ENCODE peak calls at places on chromosome 14, in four cellular contexts. One of them, this sample, is unnamed.

GRCh38 chr14:71932229-71932951 is at the start of gene RGS6:
- DNase-seq in HepG2: peak
- DNase-seq in WTC11: peak
- DNase-seq in GM12878: no peak
- DNase-seq in this sample: no peak

GRCh38 chr14:21320913-21321312 is 41.0 kb downstream of the RPGRIP1 start:
- DNase-seq in GM12878: no peak
- DNase-seq in WTC11: no peak
- DNase-seq in HepG2: no peak
- DNase-seq in this sample: no peak

GRCh38 chr14:38210168-38210567 is 2.5 kb downstream of the SSTR1 start:
- DNase-seq in GM12878: no peak
- DNase-seq in WTC11: no peak
- DNase-seq in HepG2: no peak
- DNase-seq in this sample: no peak

GRCh38 chr14:93757185-93757584 is 31.1 kb downstream of the PRIMA1 start:
- DNase-seq in WTC11: no peak
- DNase-seq in HepG2: no peak
- DNase-seq in GM12878: no peak
- DNase-seq in this sample: no peak

GRCh38 chr14:34930591-34931069 is 52.2 kb upstream of the SRP54 start:
- DNase-seq in HepG2: no peak
- DNase-seq in GM12878: peak
- DNase-seq in WTC11: no peak
- DNase-seq in this sample: no peak

GRCh38 chr14:100534528-100535286 is 52.5 kb downstream of the BEGAIN start:
- DNase-seq in WTC11: peak
- DNase-seq in HepG2: no peak
- DNase-seq in GM12878: no peak
- DNase-seq in this sample: no peak

GRCh38 chr14:33198684-33199083 is 260.0 kb downstream of the NPAS3 start:
- DNase-seq in WTC11: no peak
- DNase-seq in GM12878: no peak
- DNase-seq in HepG2: no peak
- DNase-seq in this sample: no peak

GRCh38 chr14:54617467-54617866 is 50.5 kb downstream of the SAMD4A start:
- DNase-seq in HepG2: no peak
- DNase-seq in GM12878: no peak
- DNase-seq in WTC11: no peak
- DNase-seq in this sample: no peak

GRCh38 chr14:68927956-68928675 is 51.0 kb downstream of the ACTN1 start:
- DNase-seq in GM12878: no peak
- DNase-seq in WTC11: no peak
- DNase-seq in HepG2: no peak
- DNase-seq in this sample: no peak

GRCh38 chr14:94129758-94130414 is 482 bp upstream of the IFI27L2 start:
- DNase-seq in GM12878: no peak
- DNase-seq in WTC11: no peak
- DNase-seq in HepG2: no peak
- DNase-seq in this sample: peak

GRCh38 chr14:39015360-39015961 is 87.6 kb downstream of the SEC23A start:
- DNase-seq in HepG2: peak
- DNase-seq in GM12878: no peak
- DNase-seq in WTC11: peak
- DNase-seq in this sample: peak

GRCh38 chr14:69475194-69475818 is 9.2 kb upstream of the PLEKHD1 start:
- DNase-seq in WTC11: no peak
- DNase-seq in GM12878: no peak
- DNase-seq in HepG2: peak
- DNase-seq in this sample: no peak

GRCh38 chr14:104137297-104138097 is 890 bp upstream of the KIF26A start:
- DNase-seq in HepG2: peak
- DNase-seq in WTC11: peak
- DNase-seq in GM12878: no peak
- DNase-seq in this sample: peak

GRCh38 chr14:68894802-68895201 is 84.3 kb downstream of the ACTN1 start:
- DNase-seq in WTC11: no peak
- DNase-seq in GM12878: no peak
- DNase-seq in HepG2: no peak
- DNase-seq in this sample: no peak

GRCh38 chr14:52222901-52223300 is 44.6 kb upstream of the PTGDR start:
- DNase-seq in HepG2: no peak
- DNase-seq in GM12878: no peak
- DNase-seq in WTC11: peak
- DNase-seq in this sample: no peak

GRCh38 chr14:31269599-31270195 is 62.1 kb upstream of the HECTD1 start:
- DNase-seq in GM12878: no peak
- DNase-seq in HepG2: no peak
- DNase-seq in WTC11: no peak
- DNase-seq in this sample: no peak

GRCh38 chr14:65287264-65288131 is 125.0 kb upstream of the FUT8 start:
- DNase-seq in GM12878: no peak
- DNase-seq in HepG2: no peak
- DNase-seq in WTC11: no peak
- DNase-seq in this sample: no peak

GRCh38 chr14:90301580-90302181 is 30.1 kb downstream of the NRDE2 start:
- DNase-seq in HepG2: peak
- DNase-seq in WTC11: no peak
- DNase-seq in GM12878: no peak
- DNase-seq in this sample: no peak

GRCh38 chr14:25237845-25238244 is 187.9 kb upstream of the STXBP6 start:
- DNase-seq in WTC11: peak
- DNase-seq in HepG2: peak
- DNase-seq in GM12878: no peak
- DNase-seq in this sample: no peak

GRCh38 chr14:56187736-56188135 is 69.5 kb downstream of the PELI2 start:
- DNase-seq in WTC11: no peak
- DNase-seq in GM12878: no peak
- DNase-seq in HepG2: no peak
- DNase-seq in this sample: no peak

GRCh38 chr14:58960945-58961731 is 227.3 kb upstream of the DAAM1 start:
- DNase-seq in WTC11: no peak
- DNase-seq in HepG2: no peak
- DNase-seq in GM12878: no peak
- DNase-seq in this sample: no peak

GRCh38 chr14:63949696-63950095 is 96.9 kb downstream of the SYNE2 start:
- DNase-seq in WTC11: no peak
- DNase-seq in GM12878: no peak
- DNase-seq in HepG2: no peak
- DNase-seq in this sample: no peak
- TF ChIP-seq CREM in WTC11: no peak
- TF ChIP-seq CREM in GM12878: no peak
- TF ChIP-seq CREM in HepG2: no peak
- TF ChIP-seq CREM in this sample: no peak

GRCh38 chr14:88323520-88324199 is 591 bp upstream of the KCNK10 start:
- DNase-seq in GM12878: no peak
- DNase-seq in HepG2: no peak
- DNase-seq in WTC11: peak
- DNase-seq in this sample: no peak
- TF ChIP-seq CREM in GM12878: no peak
- TF ChIP-seq CREM in HepG2: no peak
- TF ChIP-seq CREM in WTC11: no peak
- TF ChIP-seq CREM in this sample: no peak

GRCh38 chr14:105151131-105151837 is 17.3 kb downstream of the JAG2 start:
- DNase-seq in HepG2: no peak
- DNase-seq in WTC11: no peak
- DNase-seq in GM12878: no peak
- DNase-seq in this sample: no peak
- TF ChIP-seq CREM in HepG2: no peak
- TF ChIP-seq CREM in WTC11: no peak
- TF ChIP-seq CREM in GM12878: no peak
- TF ChIP-seq CREM in this sample: no peak

GRCh38 chr14:73269729-73270651 is 32.7 kb downstream of the PAPLN start:
- DNase-seq in HepG2: no peak
- DNase-seq in GM12878: no peak
- DNase-seq in WTC11: peak
- DNase-seq in this sample: no peak
- TF ChIP-seq CREM in HepG2: no peak
- TF ChIP-seq CREM in GM12878: no peak
- TF ChIP-seq CREM in WTC11: no peak
- TF ChIP-seq CREM in this sample: no peak

DNA sequence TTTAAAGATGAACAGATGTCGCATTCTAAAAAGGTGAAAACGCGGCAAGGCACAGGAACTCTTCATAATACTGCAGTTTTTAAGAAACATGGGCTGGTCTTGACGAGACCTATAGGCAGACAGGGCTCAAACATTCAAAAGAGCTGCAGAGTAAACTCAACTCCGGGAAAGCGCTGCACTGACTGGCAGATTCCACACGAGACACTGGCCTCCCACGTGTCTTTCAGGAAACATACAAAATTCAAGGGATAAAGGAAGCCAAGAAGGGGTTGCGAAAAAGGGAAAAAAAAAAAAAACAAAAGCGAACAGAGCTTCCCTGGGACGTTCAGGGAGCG is 614 bp upstream of the ARF6 start:
- DNase-seq in WTC11: no peak
- DNase-seq in HepG2: peak
- DNase-seq in GM12878: peak
- DNase-seq in this sample: peak
- TF ChIP-seq CREM in WTC11: no peak
- TF ChIP-seq CREM in HepG2: no peak
- TF ChIP-seq CREM in GM12878: no peak
- TF ChIP-seq CREM in this sample: peak

DNA sequence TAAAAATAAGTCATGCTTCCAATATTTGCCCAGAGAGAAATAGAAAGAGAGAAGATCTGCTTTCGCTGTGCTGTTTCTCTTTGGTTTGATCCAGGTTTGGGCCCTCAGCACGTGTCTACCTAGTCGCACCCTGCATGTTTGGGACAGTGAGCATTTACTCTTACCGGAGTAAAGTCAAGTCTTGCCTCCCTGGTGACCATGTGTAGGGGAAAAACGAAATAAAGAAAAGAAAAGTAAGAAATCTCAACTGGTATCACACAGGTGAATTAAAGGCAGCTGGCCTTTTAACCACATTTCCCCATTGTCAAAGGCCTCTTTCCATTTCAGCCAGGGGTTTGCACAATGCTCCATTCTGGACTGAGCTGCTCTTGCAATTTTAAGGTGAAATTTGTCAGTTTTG is 619.4 kb downstream of the VRK1 start:
- DNase-seq in HepG2: no peak
- DNase-seq in GM12878: no peak
- DNase-seq in WTC11: no peak
- DNase-seq in this sample: no peak
- TF ChIP-seq CREM in HepG2: no peak
- TF ChIP-seq CREM in GM12878: no peak
- TF ChIP-seq CREM in WTC11: no peak
- TF ChIP-seq CREM in this sample: no peak

GRCh38 chr14:102777711-102778615 is 714 bp downstream of the TRAF3 start:
- DNase-seq in HepG2: no peak
- DNase-seq in WTC11: no peak
- DNase-seq in GM12878: no peak
- DNase-seq in this sample: peak
- TF ChIP-seq CREM in HepG2: no peak
- TF ChIP-seq CREM in WTC11: no peak
- TF ChIP-seq CREM in GM12878: no peak
- TF ChIP-seq CREM in this sample: no peak

GRCh38 chr14:22886500-22887259 is 3.7 kb downstream of the REM2 start:
- DNase-seq in WTC11: peak
- DNase-seq in HepG2: no peak
- DNase-seq in GM12878: peak
- DNase-seq in this sample: peak
- TF ChIP-seq CREM in WTC11: peak
- TF ChIP-seq CREM in HepG2: no peak
- TF ChIP-seq CREM in GM12878: peak
- TF ChIP-seq CREM in this sample: peak

DNA sequence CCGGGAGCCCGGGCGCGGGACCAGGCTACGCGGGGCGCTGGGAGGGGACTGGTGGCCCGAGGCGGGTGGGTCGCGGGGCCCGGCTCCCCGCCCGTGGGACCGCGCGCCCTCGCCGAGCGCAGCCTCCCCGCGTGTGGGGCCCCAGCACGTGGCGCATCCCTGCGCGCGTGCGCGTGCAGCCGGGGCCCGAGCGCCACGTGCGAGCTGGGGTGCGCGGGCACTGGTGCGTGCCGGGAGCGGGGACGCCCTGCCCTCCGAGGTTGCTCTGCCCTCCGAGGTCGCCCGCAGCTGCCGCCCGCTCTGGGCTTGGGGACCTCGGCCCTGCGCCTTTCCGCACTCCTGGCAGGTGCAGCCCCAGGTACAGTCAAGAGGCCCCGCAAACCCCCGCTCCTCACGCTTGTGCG is 365 bp upstream of the CCDC88C start:
- DNase-seq in WTC11: peak
- DNase-seq in GM12878: no peak
- DNase-seq in HepG2: peak
- DNase-seq in this sample: peak
- TF ChIP-seq CREM in WTC11: peak
- TF ChIP-seq CREM in GM12878: no peak
- TF ChIP-seq CREM in HepG2: no peak
- TF ChIP-seq CREM in this sample: no peak

GRCh38 chr14:101879212-101880015 is 85.0 kb upstream of the DYNC1H1 start:
- DNase-seq in HepG2: no peak
- DNase-seq in GM12878: no peak
- DNase-seq in WTC11: no peak
- DNase-seq in this sample: no peak
- TF ChIP-seq CREM in HepG2: no peak
- TF ChIP-seq CREM in GM12878: no peak
- TF ChIP-seq CREM in WTC11: no peak
- TF ChIP-seq CREM in this sample: no peak

This sample was measured in K562.